ENCODE peak calls at places on chromosomes 12 and 14, in eight cellular contexts. One of them, this sample, is unnamed.

GRCh38 chr12:105960319-105961076 is 178.3 kb downstream of the NUAK1 start:
- DNase-seq in EH: peak; percentile 79
- DNase-seq in pons: no peak
- DNase-seq in IMR-90: no peak
- DNase-seq in activated CD8-positive, alpha-beta memory T cell treated with anti-CD3 and anti-CD28 coated beads for 4 hours: no peak
- DNase-seq in heart left ventricle: no peak
- DNase-seq in NCI-H1436: no peak
- DNase-seq in activated T-cell treated with anti-CD3 and anti-CD28 coated beads, Interleukin-2, amount 50 U/mL, for 72 hours: no peak
- DNase-seq in this sample: no peak

GRCh38 chr14:54364555-54365415 is 32.0 kb upstream of the CDKN3 start:
- DNase-seq in EH: peak; percentile 91
- DNase-seq in pons: no peak
- DNase-seq in IMR-90: peak; percentile 37
- DNase-seq in activated CD8-positive, alpha-beta memory T cell treated with anti-CD3 and anti-CD28 coated beads for 4 hours: no peak
- DNase-seq in heart left ventricle: peak; percentile 62
- DNase-seq in NCI-H1436: no peak
- DNase-seq in activated T-cell treated with anti-CD3 and anti-CD28 coated beads, Interleukin-2, amount 50 U/mL, for 72 hours: no peak
- DNase-seq in this sample: no peak

GRCh38 chr14:75088566-75089373 is 19.3 kb downstream of the ZC2HC1C start:
- DNase-seq in EH: peak; percentile 65
- DNase-seq in pons: peak; percentile 79
- DNase-seq in IMR-90: peak; percentile 65
- DNase-seq in activated CD8-positive, alpha-beta memory T cell treated with anti-CD3 and anti-CD28 coated beads for 4 hours: no peak
- DNase-seq in heart left ventricle: peak; percentile 39
- DNase-seq in NCI-H1436: peak; percentile 17
- DNase-seq in activated T-cell treated with anti-CD3 and anti-CD28 coated beads, Interleukin-2, amount 50 U/mL, for 72 hours: peak; percentile 45
- DNase-seq in this sample: peak; percentile 40

GRCh38 chr12:26018926-26019325 is 60.4 kb downstream of the RASSF8 start:
- DNase-seq in EH: peak; percentile 35
- DNase-seq in pons: no peak
- DNase-seq in IMR-90: peak; percentile 60
- DNase-seq in activated CD8-positive, alpha-beta memory T cell treated with anti-CD3 and anti-CD28 coated beads for 4 hours: no peak
- DNase-seq in heart left ventricle: no peak
- DNase-seq in NCI-H1436: no peak
- DNase-seq in activated T-cell treated with anti-CD3 and anti-CD28 coated beads, Interleukin-2, amount 50 U/mL, for 72 hours: no peak
- DNase-seq in this sample: no peak

GRCh38 chr14:77187649-77188012 is 6.0 kb downstream of the TMEM63C start:
- DNase-seq in EH: no peak
- DNase-seq in pons: no peak
- DNase-seq in IMR-90: no peak
- DNase-seq in activated CD8-positive, alpha-beta memory T cell treated with anti-CD3 and anti-CD28 coated beads for 4 hours: no peak
- DNase-seq in heart left ventricle: no peak
- DNase-seq in NCI-H1436: no peak
- DNase-seq in activated T-cell treated with anti-CD3 and anti-CD28 coated beads, Interleukin-2, amount 50 U/mL, for 72 hours: no peak
- DNase-seq in this sample: no peak

GRCh38 chr12:63394994-63395393 is 244.0 kb upstream of the AVPR1A start:
- DNase-seq in EH: no peak
- DNase-seq in pons: no peak
- DNase-seq in IMR-90: no peak
- DNase-seq in activated CD8-positive, alpha-beta memory T cell treated with anti-CD3 and anti-CD28 coated beads for 4 hours: no peak
- DNase-seq in heart left ventricle: no peak
- DNase-seq in NCI-H1436: no peak
- DNase-seq in activated T-cell treated with anti-CD3 and anti-CD28 coated beads, Interleukin-2, amount 50 U/mL, for 72 hours: no peak
- DNase-seq in this sample: no peak

GRCh38 chr14:96648506-96649326 is 146.5 kb downstream of the PAPOLA start:
- DNase-seq in EH: no peak
- DNase-seq in pons: no peak
- DNase-seq in IMR-90: no peak
- DNase-seq in activated CD8-positive, alpha-beta memory T cell treated with anti-CD3 and anti-CD28 coated beads for 4 hours: no peak
- DNase-seq in heart left ventricle: no peak
- DNase-seq in NCI-H1436: no peak
- DNase-seq in activated T-cell treated with anti-CD3 and anti-CD28 coated beads, Interleukin-2, amount 50 U/mL, for 72 hours: no peak
- DNase-seq in this sample: no peak

GRCh38 chr14:100588671-100589070 is 1.5 kb upstream of the BEGAIN start:
- DNase-seq in EH: no peak
- DNase-seq in pons: no peak
- DNase-seq in IMR-90: no peak
- DNase-seq in activated CD8-positive, alpha-beta memory T cell treated with anti-CD3 and anti-CD28 coated beads for 4 hours: no peak
- DNase-seq in heart left ventricle: no peak
- DNase-seq in NCI-H1436: no peak
- DNase-seq in activated T-cell treated with anti-CD3 and anti-CD28 coated beads, Interleukin-2, amount 50 U/mL, for 72 hours: no peak
- DNase-seq in this sample: no peak

GRCh38 chr12:63294327-63294632 is 143.3 kb upstream of the AVPR1A start:
- DNase-seq in EH: peak; percentile 70
- DNase-seq in pons: no peak
- DNase-seq in IMR-90: peak; percentile 66
- DNase-seq in activated CD8-positive, alpha-beta memory T cell treated with anti-CD3 and anti-CD28 coated beads for 4 hours: no peak
- DNase-seq in heart left ventricle: no peak
- DNase-seq in NCI-H1436: no peak
- DNase-seq in activated T-cell treated with anti-CD3 and anti-CD28 coated beads, Interleukin-2, amount 50 U/mL, for 72 hours: no peak
- DNase-seq in this sample: no peak

GRCh38 chr12:58139894-58140293 is 198.5 kb downstream of the ATP23 start:
- DNase-seq in EH: no peak
- DNase-seq in pons: no peak
- DNase-seq in IMR-90: no peak
- DNase-seq in activated CD8-positive, alpha-beta memory T cell treated with anti-CD3 and anti-CD28 coated beads for 4 hours: no peak
- DNase-seq in heart left ventricle: no peak
- DNase-seq in NCI-H1436: no peak
- DNase-seq in activated T-cell treated with anti-CD3 and anti-CD28 coated beads, Interleukin-2, amount 50 U/mL, for 72 hours: no peak
- DNase-seq in this sample: no peak

GRCh38 chr14:29810657-29811056 is 117.0 kb downstream of the PRKD1 start:
- DNase-seq in EH: peak; percentile 69
- DNase-seq in pons: no peak
- DNase-seq in IMR-90: no peak
- DNase-seq in activated CD8-positive, alpha-beta memory T cell treated with anti-CD3 and anti-CD28 coated beads for 4 hours: no peak
- DNase-seq in heart left ventricle: no peak
- DNase-seq in NCI-H1436: peak; percentile 89
- DNase-seq in activated T-cell treated with anti-CD3 and anti-CD28 coated beads, Interleukin-2, amount 50 U/mL, for 72 hours: no peak
- DNase-seq in this sample: no peak

GRCh38 chr14:22995889-22996611 is 13.7 kb upstream of the AJUBA start:
- DNase-seq in EH: no peak
- DNase-seq in pons: no peak
- DNase-seq in IMR-90: no peak
- DNase-seq in activated CD8-positive, alpha-beta memory T cell treated with anti-CD3 and anti-CD28 coated beads for 4 hours: no peak
- DNase-seq in heart left ventricle: no peak
- DNase-seq in NCI-H1436: no peak
- DNase-seq in activated T-cell treated with anti-CD3 and anti-CD28 coated beads, Interleukin-2, amount 50 U/mL, for 72 hours: no peak
- DNase-seq in this sample: no peak